ENCODE peak calls at places on chromosomes 12 and 14, in ten cellular contexts. One of them, this sample, is unnamed.
A peak's percentile ranks its signal among the peaks of the same experiment; 100 is the strongest.

GRCh38 chr14:24435192-24435810 is 5.5 kb downstream of the KHNYN start:
- DNase-seq in osteoblast: no peak
- DNase-seq in A549: no peak
- DNase-seq in brain microvascular endothelial cell: no peak
- DNase-seq in transverse colon: no peak
- DNase-seq in left lung: no peak
- DNase-seq in CD8-positive, alpha-beta T cell: no peak
- DNase-seq in SK-N-SH: no peak
- DNase-seq in sigmoid colon: no peak
- DNase-seq in astrocyte: no peak
- DNase-seq in this sample: no peak

GRCh38 chr14:101017209-101017608 is 113.7 kb upstream of the RTL1 start:
- DNase-seq in SK-N-SH: no peak
- DNase-seq in osteoblast: no peak
- DNase-seq in CD8-positive, alpha-beta T cell: no peak
- DNase-seq in brain microvascular endothelial cell: peak; percentile 30
- DNase-seq in A549: no peak
- DNase-seq in left lung: no peak
- DNase-seq in sigmoid colon: no peak
- DNase-seq in astrocyte: peak; percentile 62
- DNase-seq in transverse colon: no peak
- DNase-seq in this sample: no peak

GRCh38 chr12:110023634-110024023 is 24.4 kb downstream of the ANKRD13A start:
- DNase-seq in osteoblast: no peak
- DNase-seq in A549: no peak
- DNase-seq in CD8-positive, alpha-beta T cell: no peak
- DNase-seq in SK-N-SH: peak; percentile 24
- DNase-seq in sigmoid colon: no peak
- DNase-seq in left lung: no peak
- DNase-seq in astrocyte: no peak
- DNase-seq in brain microvascular endothelial cell: no peak
- DNase-seq in transverse colon: no peak
- DNase-seq in this sample: no peak

GRCh38 chr12:42749239-42749638 is 159.7 kb upstream of the PRICKLE1 start:
- DNase-seq in A549: no peak
- DNase-seq in astrocyte: no peak
- DNase-seq in brain microvascular endothelial cell: no peak
- DNase-seq in sigmoid colon: no peak
- DNase-seq in left lung: no peak
- DNase-seq in CD8-positive, alpha-beta T cell: no peak
- DNase-seq in osteoblast: no peak
- DNase-seq in SK-N-SH: no peak
- DNase-seq in transverse colon: no peak
- DNase-seq in this sample: no peak

GRCh38 chr12:31736472-31736871 is 7.7 kb upstream of the AMN1 start:
- DNase-seq in astrocyte: peak; percentile 94
- DNase-seq in osteoblast: peak; percentile 71
- DNase-seq in left lung: no peak
- DNase-seq in sigmoid colon: no peak
- DNase-seq in transverse colon: no peak
- DNase-seq in SK-N-SH: no peak
- DNase-seq in CD8-positive, alpha-beta T cell: peak; percentile 42
- DNase-seq in brain microvascular endothelial cell: peak; percentile 97
- DNase-seq in A549: no peak
- DNase-seq in this sample: no peak

GRCh38 chr12:63805704-63806672 is 26.3 kb downstream of the RXYLT1 start:
- DNase-seq in astrocyte: no peak
- DNase-seq in A549: no peak
- DNase-seq in brain microvascular endothelial cell: no peak
- DNase-seq in osteoblast: no peak
- DNase-seq in CD8-positive, alpha-beta T cell: no peak
- DNase-seq in sigmoid colon: no peak
- DNase-seq in left lung: no peak
- DNase-seq in transverse colon: peak; percentile 37
- DNase-seq in SK-N-SH: no peak
- DNase-seq in this sample: peak; percentile 55

GRCh38 chr14:55794655-55795583 is 214.9 kb downstream of the KTN1 start:
- DNase-seq in sigmoid colon: no peak
- DNase-seq in CD8-positive, alpha-beta T cell: no peak
- DNase-seq in brain microvascular endothelial cell: peak; percentile 62
- DNase-seq in A549: no peak
- DNase-seq in SK-N-SH: no peak
- DNase-seq in astrocyte: peak; percentile 30
- DNase-seq in osteoblast: no peak
- DNase-seq in transverse colon: no peak
- DNase-seq in left lung: no peak
- DNase-seq in this sample: no peak

GRCh38 chr12:71216725-71217579 is 59.2 kb upstream of the TSPAN8 start:
- DNase-seq in sigmoid colon: no peak
- DNase-seq in astrocyte: peak; percentile 17
- DNase-seq in A549: peak; percentile 5
- DNase-seq in SK-N-SH: peak; percentile 13
- DNase-seq in left lung: no peak
- DNase-seq in brain microvascular endothelial cell: peak; percentile 2
- DNase-seq in transverse colon: peak; percentile 68
- DNase-seq in osteoblast: no peak
- DNase-seq in CD8-positive, alpha-beta T cell: no peak
- DNase-seq in this sample: peak; percentile 65

GRCh38 chr12:55730447-55730820 is 1.6 kb upstream of the CD63 start:
- DNase-seq in osteoblast: no peak
- DNase-seq in sigmoid colon: no peak
- DNase-seq in brain microvascular endothelial cell: no peak
- DNase-seq in A549: no peak
- DNase-seq in SK-N-SH: no peak
- DNase-seq in astrocyte: no peak
- DNase-seq in left lung: no peak
- DNase-seq in transverse colon: no peak
- DNase-seq in CD8-positive, alpha-beta T cell: no peak
- DNase-seq in this sample: no peak

GRCh38 chr14:61516125-61516740 is 179.1 kb upstream of the HIF1A start:
- DNase-seq in A549: no peak
- DNase-seq in transverse colon: no peak
- DNase-seq in brain microvascular endothelial cell: no peak
- DNase-seq in SK-N-SH: no peak
- DNase-seq in astrocyte: peak; percentile 60
- DNase-seq in osteoblast: no peak
- DNase-seq in CD8-positive, alpha-beta T cell: no peak
- DNase-seq in left lung: no peak
- DNase-seq in sigmoid colon: no peak
- DNase-seq in this sample: no peak

GRCh38 chr12:109594566-109595317 is 21.1 kb downstream of the MVK start:
- DNase-seq in transverse colon: no peak
- DNase-seq in astrocyte: no peak
- DNase-seq in left lung: no peak
- DNase-seq in sigmoid colon: no peak
- DNase-seq in osteoblast: peak; percentile 35
- DNase-seq in CD8-positive, alpha-beta T cell: no peak
- DNase-seq in brain microvascular endothelial cell: no peak
- DNase-seq in SK-N-SH: no peak
- DNase-seq in A549: no peak
- DNase-seq in this sample: no peak

GRCh38 chr12:122517877-122518276 is 8.9 kb downstream of the RSRC2 start:
- DNase-seq in brain microvascular endothelial cell: peak; percentile 97
- DNase-seq in left lung: peak; percentile 44
- DNase-seq in astrocyte: peak; percentile 98
- DNase-seq in CD8-positive, alpha-beta T cell: no peak
- DNase-seq in A549: no peak
- DNase-seq in sigmoid colon: no peak
- DNase-seq in osteoblast: no peak
- DNase-seq in transverse colon: no peak
- DNase-seq in SK-N-SH: no peak
- DNase-seq in this sample: no peak

GRCh38 chr14:95359974-95360826 is 40.5 kb upstream of the CLMN start:
- DNase-seq in astrocyte: no peak
- DNase-seq in sigmoid colon: no peak
- DNase-seq in brain microvascular endothelial cell: no peak
- DNase-seq in left lung: no peak
- DNase-seq in SK-N-SH: no peak
- DNase-seq in CD8-positive, alpha-beta T cell: no peak
- DNase-seq in A549: no peak
- DNase-seq in osteoblast: no peak
- DNase-seq in transverse colon: no peak
- DNase-seq in this sample: peak; percentile 49

GRCh38 chr12:67617619-67618018 is 30.9 kb upstream of the DYRK2 start:
- DNase-seq in brain microvascular endothelial cell: no peak
- DNase-seq in A549: no peak
- DNase-seq in CD8-positive, alpha-beta T cell: no peak
- DNase-seq in SK-N-SH: no peak
- DNase-seq in osteoblast: no peak
- DNase-seq in left lung: no peak
- DNase-seq in astrocyte: no peak
- DNase-seq in transverse colon: no peak
- DNase-seq in sigmoid colon: no peak
- DNase-seq in this sample: no peak

GRCh38 chr14:100159865-100160533 is 554 bp upstream of the DEGS2 start:
- DNase-seq in osteoblast: no peak
- DNase-seq in brain microvascular endothelial cell: no peak
- DNase-seq in A549: no peak
- DNase-seq in left lung: no peak
- DNase-seq in CD8-positive, alpha-beta T cell: no peak
- DNase-seq in sigmoid colon: no peak
- DNase-seq in astrocyte: no peak
- DNase-seq in transverse colon: no peak
- DNase-seq in SK-N-SH: no peak
- DNase-seq in this sample: no peak

GRCh38 chr12:26906024-26906423 is 31.8 kb downstream of the INTS13 start:
- DNase-seq in CD8-positive, alpha-beta T cell: no peak
- DNase-seq in A549: no peak
- DNase-seq in left lung: no peak
- DNase-seq in osteoblast: no peak
- DNase-seq in transverse colon: no peak
- DNase-seq in sigmoid colon: no peak
- DNase-seq in brain microvascular endothelial cell: no peak
- DNase-seq in SK-N-SH: no peak
- DNase-seq in astrocyte: no peak
- DNase-seq in this sample: no peak

DNA sequence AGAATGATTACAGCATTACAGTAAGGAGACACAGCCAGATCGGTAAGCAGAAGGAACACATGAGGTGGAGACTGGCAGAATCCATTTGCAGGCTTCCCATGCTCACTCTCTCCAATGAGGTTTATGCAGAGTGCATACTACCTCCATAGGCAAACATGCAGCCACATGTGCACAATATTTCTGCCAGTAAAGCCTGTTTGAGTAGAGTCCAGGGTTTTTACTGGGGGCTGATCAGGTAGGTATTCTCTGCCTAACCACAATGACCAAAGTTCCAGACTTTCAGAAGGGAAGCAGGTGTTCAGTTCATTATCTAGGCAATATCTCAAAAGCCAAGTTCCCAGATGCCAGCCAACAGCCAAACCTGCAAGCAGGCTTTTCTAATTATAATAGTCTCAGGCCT is 31.1 kb downstream of the INTS13 start:
- DNase-seq in sigmoid colon: no peak
- DNase-seq in brain microvascular endothelial cell: no peak
- DNase-seq in A549: no peak
- DNase-seq in astrocyte: no peak
- DNase-seq in SK-N-SH: peak; percentile 10
- DNase-seq in osteoblast: no peak
- DNase-seq in transverse colon: no peak
- DNase-seq in CD8-positive, alpha-beta T cell: no peak
- DNase-seq in left lung: no peak
- DNase-seq in this sample: peak; percentile 27
- H3K27ac ChIP-seq in sigmoid colon: no peak overlapping the region
- H3K27ac ChIP-seq in brain microvascular endothelial cell: no peak overlapping the region
- H3K27ac ChIP-seq in A549: no peak overlapping the region
- H3K27ac ChIP-seq in astrocyte: no peak overlapping the region
- H3K27ac ChIP-seq in SK-N-SH: peak overlapping the region; percentile 93
- H3K27ac ChIP-seq in osteoblast: no peak overlapping the region
- H3K27ac ChIP-seq in transverse colon: no peak overlapping the region
- H3K27ac ChIP-seq in CD8-positive, alpha-beta T cell: no peak overlapping the region
- H3K27ac ChIP-seq in left lung: no peak overlapping the region
- H3K27ac ChIP-seq in this sample: peak overlapping the region; percentile 71

GRCh38 chr14:47365248-47365647 is 310.2 kb downstream of the MDGA2 start:
- DNase-seq in astrocyte: no peak
- DNase-seq in transverse colon: no peak
- DNase-seq in osteoblast: no peak
- DNase-seq in sigmoid colon: no peak
- DNase-seq in A549: no peak
- DNase-seq in CD8-positive, alpha-beta T cell: no peak
- DNase-seq in brain microvascular endothelial cell: no peak
- DNase-seq in left lung: no peak
- DNase-seq in SK-N-SH: no peak
- DNase-seq in this sample: no peak

GRCh38 chr14:47366006-47366405 is 309.4 kb downstream of the MDGA2 start:
- DNase-seq in SK-N-SH: no peak
- DNase-seq in osteoblast: no peak
- DNase-seq in brain microvascular endothelial cell: no peak
- DNase-seq in A549: no peak
- DNase-seq in left lung: no peak
- DNase-seq in astrocyte: no peak
- DNase-seq in sigmoid colon: no peak
- DNase-seq in CD8-positive, alpha-beta T cell: no peak
- DNase-seq in transverse colon: no peak
- DNase-seq in this sample: no peak
- TF ChIP-seq CTCF in SK-N-SH: no peak
- TF ChIP-seq CTCF in osteoblast: no peak
- TF ChIP-seq CTCF in brain microvascular endothelial cell: no peak
- TF ChIP-seq CTCF in A549: no peak
- TF ChIP-seq CTCF in left lung: no peak
- TF ChIP-seq CTCF in astrocyte: no peak
- TF ChIP-seq CTCF in sigmoid colon: no peak
- TF ChIP-seq CTCF in CD8-positive, alpha-beta T cell: no peak
- TF ChIP-seq CTCF in transverse colon: no peak
- TF ChIP-seq CTCF in this sample: no peak

GRCh38 chr14:68972507-68973272 is 6.4 kb downstream of the ACTN1 start:
- DNase-seq in transverse colon: no peak
- DNase-seq in SK-N-SH: no peak
- DNase-seq in CD8-positive, alpha-beta T cell: no peak
- DNase-seq in sigmoid colon: peak; percentile 63
- DNase-seq in A549: no peak
- DNase-seq in astrocyte: no peak
- DNase-seq in brain microvascular endothelial cell: no peak
- DNase-seq in left lung: no peak
- DNase-seq in osteoblast: no peak
- DNase-seq in this sample: no peak
- H3K27ac ChIP-seq in transverse colon: peak overlapping the region; percentile 95
- H3K27ac ChIP-seq in SK-N-SH: no peak overlapping the region
- H3K27ac ChIP-seq in CD8-positive, alpha-beta T cell: no peak overlapping the region
- H3K27ac ChIP-seq in sigmoid colon: peak overlapping the region; percentile 100
- H3K27ac ChIP-seq in A549: no peak overlapping the region
- H3K27ac ChIP-seq in astrocyte: peak overlapping the region; percentile 27
- H3K27ac ChIP-seq in brain microvascular endothelial cell: peak overlapping the region; percentile 63
- H3K27ac ChIP-seq in left lung: no peak overlapping the region
- H3K27ac ChIP-seq in osteoblast: peak overlapping the region; percentile 57
- H3K27ac ChIP-seq in this sample: no peak overlapping the region

DNA sequence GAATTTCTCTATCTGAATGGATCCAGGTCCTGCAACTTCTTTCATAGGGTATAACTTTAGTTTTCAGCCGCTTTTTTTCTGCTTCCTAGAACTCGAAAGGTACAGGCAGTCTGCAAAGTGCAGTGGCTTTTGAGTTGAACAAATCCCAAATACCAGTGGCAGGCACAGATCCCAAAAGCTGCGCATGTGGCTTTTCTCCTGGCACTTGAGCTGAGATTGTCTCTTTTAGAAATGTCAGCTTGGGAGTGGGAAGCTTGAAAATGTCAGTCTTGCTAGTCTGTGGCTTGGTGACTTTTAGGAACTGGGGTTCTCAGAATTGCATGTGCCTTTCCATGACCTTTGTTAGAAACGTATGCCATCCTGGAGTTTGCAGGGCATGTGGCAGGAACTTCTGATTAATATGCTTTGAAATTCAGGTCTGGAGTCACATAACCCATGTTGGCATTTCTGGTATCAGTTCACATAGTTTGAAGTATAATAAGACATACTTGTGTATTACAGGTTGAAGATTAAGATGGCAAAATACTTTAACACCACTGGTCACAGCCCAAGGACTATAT is 182.1 kb downstream of the CHST11 start:
- DNase-seq in sigmoid colon: no peak
- DNase-seq in astrocyte: no peak
- DNase-seq in SK-N-SH: no peak
- DNase-seq in left lung: no peak
- DNase-seq in A549: no peak
- DNase-seq in brain microvascular endothelial cell: no peak
- DNase-seq in osteoblast: no peak
- DNase-seq in CD8-positive, alpha-beta T cell: no peak
- DNase-seq in transverse colon: no peak
- DNase-seq in this sample: no peak
- TF ChIP-seq CTCF in sigmoid colon: no peak
- TF ChIP-seq CTCF in astrocyte: no peak
- TF ChIP-seq CTCF in SK-N-SH: no peak
- TF ChIP-seq CTCF in left lung: no peak
- TF ChIP-seq CTCF in A549: no peak
- TF ChIP-seq CTCF in brain microvascular endothelial cell: no peak
- TF ChIP-seq CTCF in osteoblast: no peak
- TF ChIP-seq CTCF in CD8-positive, alpha-beta T cell: no peak
- TF ChIP-seq CTCF in transverse colon: no peak
- TF ChIP-seq CTCF in this sample: no peak